ENCODE peak calls at places on chromosome 12, in seven cellular contexts. A is transverse colon, T is Panc1, Y is K562, O is upper lobe of left lung, F is SK-N-SH, U is endothelial cell of umbilical vein. W is an unnamed sample.

GRCh38 chr12:104183443-104183842 is 32.1 kb upstream of the TXNRD1 start:
- DNase-seq in A (no peak), T (no peak), Y (no peak), O (no peak), F (no peak), U (no peak), W (no peak)

GRCh38 chr12:34288963-34289345 is 266.7 kb downstream of the ALG10 start:
- DNase-seq in A (peak), T (no peak), Y (no peak), O (no peak), F (no peak), U (no peak), W (no peak)

GRCh38 chr12:66664076-66664475 is 14.8 kb downstream of the GRIP1 start:
- DNase-seq in A (no peak), T (no peak), Y (no peak), O (no peak), F (no peak), U (no peak), W (no peak)

GRCh38 chr12:7093892-7094291 is 1.6 kb upstream of the C1R start:
- DNase-seq in A (no peak), T (no peak), Y (no peak), O (no peak), F (no peak), U (no peak), W (no peak)

GRCh38 chr12:57128519-57129247 is 400 bp downstream of the LRP1 start:
- DNase-seq in A (peak), T (no peak), Y (no peak), O (no peak), F (peak), U (no peak), W (no peak)

GRCh38 chr12:76532520-76532919 is 27.1 kb downstream of the OSBPL8 start:
- DNase-seq in A (no peak), T (no peak), Y (no peak), O (no peak), F (no peak), U (no peak), W (no peak)

GRCh38 chr12:54444202-54444601 is 25.1 kb upstream of the ITGA5 start:
- DNase-seq in A (no peak), T (no peak), Y (no peak), O (no peak), F (no peak), U (no peak), W (no peak)

GRCh38 chr12:25979059-25979458 is 20.6 kb downstream of the RASSF8 start:
- DNase-seq in A (no peak), T (no peak), Y (no peak), O (no peak), F (no peak), U (no peak), W (no peak)

GRCh38 chr12:68423175-68423574 is 91.0 kb upstream of the MDM1 start:
- DNase-seq in A (no peak), T (no peak), Y (no peak), O (no peak), F (no peak), U (peak), W (no peak)

GRCh38 chr12:39395866-39396265 is 47.1 kb downstream of the KIF21A start:
- DNase-seq in A (no peak), T (no peak), Y (no peak), O (no peak), F (peak), U (no peak), W (no peak)

GRCh38 chr12:25249951-25250738 is 584 bp downstream of the KRAS start:
- DNase-seq in A (peak), T (no peak), Y (peak), O (peak), F (peak), U (peak), W (no peak)

GRCh38 chr12:6218526-6218925 is 18.3 kb downstream of the CD9 start:
- DNase-seq in A (no peak), T (no peak), Y (no peak), O (no peak), F (no peak), U (no peak), W (no peak)

GRCh38 chr12:46005151-46005797 is 14.9 kb upstream of the SCAF11 start:
- DNase-seq in A (no peak), T (no peak), Y (no peak), O (no peak), F (peak), U (peak), W (no peak)

GRCh38 chr12:63855299-63855698 is 10.8 kb downstream of the SRGAP1 start:
- DNase-seq in A (no peak), T (no peak), Y (no peak), O (no peak), F (no peak), U (no peak), W (no peak)

GRCh38 chr12:48542300-48542928 is 17.0 kb downstream of the OR8S1 start:
- DNase-seq in A (peak), T (peak), Y (peak), O (peak), F (no peak), U (peak), W (no peak)

GRCh38 chr12:68381476-68381875 is 49.3 kb upstream of the MDM1 start:
- DNase-seq in A (no peak), T (no peak), Y (no peak), O (no peak), F (no peak), U (no peak), W (no peak)

GRCh38 chr12:49367381-49368239 is at the start of gene SPATS2:
- DNase-seq in A (peak), T (no peak), Y (peak), O (peak), F (no peak), U (peak), W (no peak)

GRCh38 chr12:7032990-7033389 is 14.7 kb upstream of the LPCAT3 start:
- DNase-seq in A (no peak), T (no peak), Y (no peak), O (no peak), F (no peak), U (no peak), W (no peak)

GRCh38 chr12:47734725-47735480 is 9.6 kb upstream of the ENDOU start:
- DNase-seq in A (no peak), T (no peak), Y (no peak), O (no peak), F (peak), U (no peak), W (no peak)

GRCh38 chr12:115840159-115840558 is 437.3 kb downstream of the MED13L start:
- DNase-seq in A (no peak), T (peak), Y (no peak), O (no peak), F (no peak), U (no peak), W (no peak)

GRCh38 chr12:66002812-66003211 is 127.7 kb downstream of the LLPH start:
- DNase-seq in A (no peak), T (no peak), Y (no peak), O (no peak), F (no peak), U (no peak), W (no peak)

GRCh38 chr12:110249716-110250225 is 31.3 kb upstream of the ATP2A2 start:
- DNase-seq in A (peak), T (no peak), Y (no peak), O (no peak), F (no peak), U (no peak), W (no peak)

GRCh38 chr12:105939181-105939721 is 199.5 kb downstream of the NUAK1 start:
- DNase-seq in A (no peak), T (no peak), Y (no peak), O (no peak), F (no peak), U (no peak), W (no peak)

GRCh38 chr12:127987199-127987901 is 279.6 kb upstream of the TMEM132C start:
- DNase-seq in A (no peak), T (no peak), Y (no peak), O (no peak), F (no peak), U (no peak), W (no peak)

GRCh38 chr12:120529641-120530314 is 820 bp upstream of the COQ5 start:
- DNase-seq in A (peak), T (no peak), Y (no peak), O (peak), F (peak), U (peak), W (no peak)

GRCh38 chr12:98644433-98644711 is 216 bp downstream of the IKBIP start:
- DNase-seq in A (peak), T (no peak), Y (peak), O (peak), F (no peak), U (no peak), W (no peak)

GRCh38 chr12:64400041-64400440 is 4.2 kb upstream of the XPOT start:
- DNase-seq in A (no peak), T (no peak), Y (no peak), O (no peak), F (no peak), U (no peak), W (no peak)

GRCh38 chr12:101823891-101824290 is 6.9 kb downstream of the GNPTAB start:
- DNase-seq in A (peak), T (no peak), Y (peak), O (peak), F (peak), U (peak), W (no peak)

GRCh38 chr12:32240833-32241232 is 134.2 kb downstream of the BICD1 start:
- DNase-seq in A (no peak), T (no peak), Y (no peak), O (no peak), F (no peak), U (peak), W (no peak)

GRCh38 chr12:50442178-50442908 is 41.7 kb downstream of the LARP4 start:
- DNase-seq in A (no peak), T (no peak), Y (no peak), O (no peak), F (no peak), U (no peak), W (no peak)

GRCh38 chr12:83826112-83826511 is 1086.5 kb downstream of the SLC6A15 start:
- DNase-seq in A (no peak), T (peak), Y (peak), O (no peak), F (peak), U (peak), W (no peak)

GRCh38 chr12:57868870-57869609 is 22.5 kb upstream of the CTDSP2 start:
- DNase-seq in A (no peak), T (no peak), Y (no peak), O (no peak), F (peak), U (no peak), W (no peak)

GRCh38 chr12:77888611-77889010 is 57.9 kb downstream of the NAV3 start:
- DNase-seq in A (no peak), T (no peak), Y (no peak), O (no peak), F (no peak), U (peak), W (no peak)

GRCh38 chr12:62762645-62763044 is 172.3 kb downstream of the PPM1H start:
- DNase-seq in A (no peak), T (no peak), Y (no peak), O (no peak), F (no peak), U (no peak), W (no peak)

GRCh38 chr12:67430708-67431335 is 161.7 kb downstream of the CAND1 start:
- DNase-seq in A (no peak), T (no peak), Y (no peak), O (no peak), F (no peak), U (no peak), W (peak)

GRCh38 chr12:49813131-49813530 is 15.1 kb downstream of the NCKAP5L start:
- DNase-seq in A (no peak), T (no peak), Y (no peak), O (no peak), F (no peak), U (no peak), W (no peak)

GRCh38 chr12:22443379-22444316 is 100.7 kb downstream of the C2CD5 start:
- DNase-seq in A (peak), T (peak), Y (peak), O (peak), F (peak), U (peak), W (no peak)

GRCh38 chr12:14111230-14111865 is 129.9 kb upstream of the GRIN2B start:
- DNase-seq in A (no peak), T (peak), Y (no peak), O (no peak), F (peak), U (no peak), W (no peak)

DNA sequence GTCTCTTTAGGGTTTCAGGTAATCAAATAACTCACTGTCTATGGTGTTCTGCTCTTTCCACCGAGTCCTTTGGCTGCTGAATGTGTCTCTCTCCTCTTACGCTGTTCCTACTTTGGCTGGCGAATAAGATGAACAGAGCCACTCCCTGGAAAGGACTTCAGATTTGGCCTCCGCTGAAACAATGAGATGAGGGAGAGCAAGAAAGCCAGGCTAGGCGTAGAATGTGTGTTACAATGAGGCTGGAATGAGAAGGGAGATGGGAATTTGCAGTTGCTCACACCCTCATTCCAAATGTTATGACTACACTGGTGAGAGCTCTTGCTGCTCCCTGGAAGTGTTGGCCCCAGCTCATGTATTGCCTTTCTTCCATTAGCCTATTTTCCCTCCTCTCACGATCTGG is at the start of gene MFAP5:
- DNase-seq in A (no peak), T (no peak), Y (no peak), O (no peak), F (no peak), U (no peak), W (no peak)
- TF ChIP-seq POLR2AphosphoS5 in A (no peak), T (no peak), Y (no peak), O (no peak), F (no peak), U (no peak), W (no peak)

GRCh38 chr12:113401066-113402000 is 2.4 kb downstream of the SDS start:
- DNase-seq in A (no peak), T (no peak), Y (no peak), O (no peak), F (no peak), U (no peak), W (no peak)

GRCh38 chr12:113405687-113406086 is 2.0 kb upstream of the SDS start:
- DNase-seq in A (no peak), T (no peak), Y (no peak), O (peak), F (no peak), U (no peak), W (no peak)

GRCh38 chr12:113400362-113400761 is 3.3 kb downstream of the SDS start:
- DNase-seq in A (no peak), T (no peak), Y (no peak), O (no peak), F (no peak), U (no peak), W (no peak)

GRCh38 chr12:113402586-113403260 is 964 bp downstream of the SDS start:
- DNase-seq in A (no peak), T (no peak), Y (no peak), O (no peak), F (no peak), U (no peak), W (no peak)

GRCh38 chr12:113403435-113404415 is at the start of gene SDS:
- DNase-seq in A (peak), T (no peak), Y (peak), O (peak), F (peak), U (peak), W (no peak)
- H3K4me3 ChIP-seq in A (no peak), T (no peak), Y (no peak), O (no peak), F (no peak), U (no peak), W (no peak)

DNA sequence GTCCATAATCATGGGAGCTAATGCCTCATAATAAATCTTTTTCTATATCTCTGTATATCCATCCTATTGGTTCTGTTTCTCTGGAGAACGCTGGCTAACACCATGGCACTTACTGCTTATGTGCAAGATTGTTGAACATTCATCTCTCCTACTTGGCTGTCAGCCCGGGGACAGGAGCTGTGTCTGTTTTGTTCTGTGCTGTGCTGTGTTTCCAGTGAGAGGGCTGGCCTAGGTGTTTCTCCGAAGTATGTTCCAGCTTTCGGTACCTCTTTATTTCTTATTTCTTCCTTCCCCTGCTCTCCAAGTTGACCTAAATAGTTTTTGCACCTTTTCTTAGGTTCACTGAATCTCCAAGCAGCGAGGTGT is 18.8 kb upstream of the NR4A1 start:
- DNase-seq in A (peak), T (no peak), Y (no peak), O (peak), F (no peak), U (peak), W (no peak)
- TF ChIP-seq POLR2AphosphoS5 in A (peak), T (no peak), Y (no peak), O (no peak), F (no peak), U (no peak), W (no peak)

GRCh38 chr12:15712823-15713663 is 76.1 kb downstream of the EPS8 start:
- DNase-seq in A (peak), T (no peak), Y (no peak), O (peak), F (no peak), U (no peak), W (no peak)
- H3K4me3 ChIP-seq in A (peak), T (no peak), Y (no peak), O (peak), F (no peak), U (no peak), W (no peak)

GRCh38 chr12:70543444-70543843 is 93.8 kb downstream of the PTPRB start:
- DNase-seq in A (no peak), T (peak), Y (no peak), O (no peak), F (no peak), U (peak), W (no peak)
- TF ChIP-seq POLR2AphosphoS5 in A (no peak), T (no peak), Y (no peak), O (peak), F (no peak), U (peak), W (no peak)